ENCODE peak calls at places on chromosomes 3 and 15, in nine cellular contexts. I, B, S, Y, G, P, U, W and K are unnamed samples.
A peak's percentile ranks its signal among the peaks of the same experiment; 100 is the strongest.

GRCh38 chr3:140023616-140024530 is 88.9 kb downstream of the CLSTN2 start:
- DNase-seq in I (no peak), B (no peak), S (no peak), Y (no peak), G (no peak), P (no peak), U (no peak), W (no peak), K (no peak)

GRCh38 chr3:45064512-45065372 is 38.6 kb downstream of the CLEC3B start:
- DNase-seq in I (peak; percentile 58), B (no peak), S (peak; percentile 40), Y (no peak), G (peak; percentile 63), P (peak; percentile 66), U (peak; percentile 69), W (no peak), K (no peak)

GRCh38 chr3:115861166-115861733 is 237.9 kb downstream of the GAP43 start:
- DNase-seq in I (no peak), B (no peak), S (no peak), Y (no peak), G (no peak), P (no peak), U (no peak), W (no peak), K (no peak)

GRCh38 chr3:182241777-182242556 is 530.2 kb downstream of the SOX2 start:
- DNase-seq in I (no peak), B (peak; percentile 58), S (no peak), Y (no peak), G (no peak), P (peak; percentile 89), U (no peak), W (no peak), K (no peak)

GRCh38 chr15:32677238-32677750 is 35.8 kb downstream of the SCG5 start:
- DNase-seq in I (no peak), B (peak; percentile 46), S (no peak), Y (no peak), G (no peak), P (no peak), U (no peak), W (no peak), K (no peak)

GRCh38 chr3:13793451-13793850 is 86.4 kb downstream of the WNT7A start:
- DNase-seq in I (no peak), B (no peak), S (no peak), Y (no peak), G (no peak), P (no peak), U (no peak), W (no peak), K (no peak)

GRCh38 chr15:85282504-85283115 is 97.8 kb upstream of the AKAP13 start:
- DNase-seq in I (no peak), B (no peak), S (no peak), Y (no peak), G (no peak), P (peak; percentile 48), U (no peak), W (peak; percentile 49), K (no peak)

GRCh38 chr3:32575451-32575850 is 4.8 kb upstream of the DYNC1LI1 start:
- DNase-seq in I (no peak), B (no peak), S (peak; percentile 50), Y (no peak), G (no peak), P (peak; percentile 12), U (no peak), W (no peak), K (no peak)

GRCh38 chr15:98076021-98076816 is 115.7 kb downstream of the ARRDC4 start:
- DNase-seq in I (no peak), B (no peak), S (peak; percentile 48), Y (no peak), G (no peak), P (no peak), U (no peak), W (peak; percentile 65), K (no peak)

GRCh38 chr3:192445768-192446644 is 281.3 kb downstream of the FGF12 start:
- DNase-seq in I (no peak), B (peak; percentile 11), S (no peak), Y (no peak), G (no peak), P (no peak), U (no peak), W (peak; percentile 11), K (no peak)

GRCh38 chr3:109772520-109772919 is 435.2 kb upstream of the DPPA4 start:
- DNase-seq in I (no peak), B (no peak), S (no peak), Y (no peak), G (no peak), P (no peak), U (no peak), W (no peak), K (no peak)

GRCh38 chr15:64197425-64197824 is 34.6 kb upstream of the PPIB start:
- DNase-seq in I (no peak), B (no peak), S (no peak), Y (no peak), G (no peak), P (no peak), U (no peak), W (peak; percentile 74), K (no peak)

GRCh38 chr15:55742927-55743614 is at the start of gene PRTG:
- DNase-seq in I (no peak), B (peak; percentile 97), S (no peak), Y (no peak), G (no peak), P (peak; percentile 82), U (no peak), W (peak; percentile 72), K (no peak)

GRCh38 chr15:69131362-69132215 is 28.8 kb upstream of the GLCE start:
- DNase-seq in I (no peak), B (no peak), S (peak; percentile 35), Y (no peak), G (no peak), P (no peak), U (no peak), W (no peak), K (no peak)

GRCh38 chr15:69730281-69731235 is 277.9 kb downstream of the RPLP1 start:
- DNase-seq in I (no peak), B (no peak), S (no peak), Y (no peak), G (no peak), P (no peak), U (no peak), W (no peak), K (no peak)

GRCh38 chr3:185822221-185822956 is 2.5 kb downstream of the IGF2BP2 start:
- DNase-seq in I (no peak), B (no peak), S (no peak), Y (no peak), G (no peak), P (peak; percentile 68), U (no peak), W (peak; percentile 29), K (no peak)

GRCh38 chr3:29695905-29696238 is 415.0 kb downstream of the RBMS3 start:
- DNase-seq in I (no peak), B (peak; percentile 2), S (no peak), Y (no peak), G (no peak), P (no peak), U (no peak), W (peak; percentile 10), K (no peak)

GRCh38 chr15:64653757-64654156 is 121.6 kb downstream of the RBPMS2 start:
- DNase-seq in I (no peak), B (no peak), S (peak; percentile 44), Y (no peak), G (no peak), P (peak; percentile 49), U (no peak), W (no peak), K (no peak)

GRCh38 chr15:100113351-100114075 is 228.3 kb downstream of the ADAMTS17 start:
- DNase-seq in I (no peak), B (no peak), S (no peak), Y (no peak), G (no peak), P (no peak), U (no peak), W (no peak), K (peak; percentile 86)

GRCh38 chr15:20345401-20345958 is 196.1 kb downstream of the GOLGA6L6 start:
- DNase-seq in I (no peak), B (no peak), S (no peak), Y (no peak), G (no peak), P (no peak), U (no peak), W (peak; percentile 59), K (peak; percentile 92)

GRCh38 chr3:14154242-14154641 is 24.2 kb downstream of the XPC start:
- DNase-seq in I (no peak), B (no peak), S (no peak), Y (no peak), G (no peak), P (no peak), U (no peak), W (no peak), K (no peak)

GRCh38 chr3:197372076-197372661 is 73.8 kb upstream of the DLG1 start:
- DNase-seq in I (no peak), B (peak; percentile 39), S (no peak), Y (peak; percentile 38), G (no peak), P (peak; percentile 92), U (no peak), W (peak; percentile 87), K (no peak)

GRCh38 chr3:113250566-113250965 is 39.2 kb downstream of the BOC start:
- DNase-seq in I (no peak), B (no peak), S (no peak), Y (no peak), G (no peak), P (no peak), U (no peak), W (no peak), K (no peak)

GRCh38 chr15:95558131-95558530 is 772.4 kb upstream of the NR2F2 start:
- DNase-seq in I (no peak), B (no peak), S (no peak), Y (peak; percentile 35), G (no peak), P (peak; percentile 47), U (no peak), W (no peak), K (no peak)

GRCh38 chr15:100975043-100975442 is 55.9 kb downstream of the LRRK1 start:
- DNase-seq in I (no peak), B (no peak), S (no peak), Y (no peak), G (no peak), P (no peak), U (no peak), W (no peak), K (no peak)

GRCh38 chr3:4729061-4729973 is 236.2 kb downstream of the ITPR1 start:
- DNase-seq in I (no peak), B (no peak), S (no peak), Y (no peak), G (no peak), P (no peak), U (no peak), W (no peak), K (no peak)